ENCODE peak calls at places on chromosome 9, in five cellular contexts. One of them, this sample, is unnamed.

GRCh38 chr9:14690986-14691730 is 2.1 kb downstream of the ZDHHC21 start:
- ATAC-seq in GM23338: no peak
- ATAC-seq in K562: no peak
- ATAC-seq in GM12878: no peak
- ATAC-seq in HCT116: no peak
- ATAC-seq in this sample: no peak

GRCh38 chr9:4803670-4804530 is 11.2 kb downstream of the RCL1 start:
- ATAC-seq in GM23338: peak
- ATAC-seq in K562: no peak
- ATAC-seq in GM12878: no peak
- ATAC-seq in HCT116: no peak
- ATAC-seq in this sample: no peak

GRCh38 chr9:70049236-70049635 is 5.6 kb downstream of the MAMDC2 start:
- ATAC-seq in GM23338: no peak
- ATAC-seq in K562: no peak
- ATAC-seq in GM12878: no peak
- ATAC-seq in HCT116: no peak
- ATAC-seq in this sample: peak

GRCh38 chr9:27065288-27065687 is 43.7 kb upstream of the TEK start:
- ATAC-seq in GM23338: no peak
- ATAC-seq in K562: no peak
- ATAC-seq in GM12878: no peak
- ATAC-seq in HCT116: no peak
- ATAC-seq in this sample: no peak

GRCh38 chr9:14205463-14205862 is 108.5 kb downstream of the NFIB start:
- ATAC-seq in GM23338: no peak
- ATAC-seq in K562: no peak
- ATAC-seq in GM12878: no peak
- ATAC-seq in HCT116: no peak
- ATAC-seq in this sample: peak

GRCh38 chr9:89753472-89754055 is 148.8 kb downstream of the GADD45G start:
- ATAC-seq in GM23338: no peak
- ATAC-seq in K562: no peak
- ATAC-seq in GM12878: peak
- ATAC-seq in HCT116: no peak
- ATAC-seq in this sample: no peak

GRCh38 chr9:18580146-18580545 is 106.2 kb downstream of the ADAMTSL1 start:
- ATAC-seq in GM23338: no peak
- ATAC-seq in K562: no peak
- ATAC-seq in GM12878: no peak
- ATAC-seq in HCT116: no peak
- ATAC-seq in this sample: no peak

GRCh38 chr9:130662927-130663257 is 1.5 kb upstream of the PRDM12 start:
- ATAC-seq in GM23338: no peak
- ATAC-seq in K562: no peak
- ATAC-seq in GM12878: no peak
- ATAC-seq in HCT116: no peak
- ATAC-seq in this sample: no peak

GRCh38 chr9:27945386-27945785 is 372.1 kb upstream of the C9orf72 start:
- ATAC-seq in GM23338: no peak
- ATAC-seq in K562: no peak
- ATAC-seq in GM12878: no peak
- ATAC-seq in HCT116: no peak
- ATAC-seq in this sample: no peak

GRCh38 chr9:87683751-87684626 is 41.9 kb upstream of the CTSL start:
- ATAC-seq in GM23338: peak
- ATAC-seq in K562: peak
- ATAC-seq in GM12878: no peak
- ATAC-seq in HCT116: peak
- ATAC-seq in this sample: no peak

GRCh38 chr9:36748322-36748899 is 175.7 kb downstream of the MELK start:
- ATAC-seq in GM23338: peak
- ATAC-seq in K562: peak
- ATAC-seq in GM12878: peak
- ATAC-seq in HCT116: peak
- ATAC-seq in this sample: no peak

GRCh38 chr9:125747765-125748510 is 765 bp downstream of the PBX3 start:
- ATAC-seq in GM23338: peak
- ATAC-seq in K562: no peak
- ATAC-seq in GM12878: peak
- ATAC-seq in HCT116: no peak
- ATAC-seq in this sample: no peak

GRCh38 chr9:97845130-97845529 is 7.9 kb upstream of the FOXE1 start:
- ATAC-seq in GM23338: no peak
- ATAC-seq in K562: no peak
- ATAC-seq in GM12878: no peak
- ATAC-seq in HCT116: no peak
- ATAC-seq in this sample: no peak
- TF ChIP-seq POLR2AphosphoS5 in GM23338: no peak
- TF ChIP-seq POLR2AphosphoS5 in K562: no peak
- TF ChIP-seq POLR2AphosphoS5 in GM12878: no peak
- TF ChIP-seq POLR2AphosphoS5 in HCT116: no peak
- TF ChIP-seq POLR2AphosphoS5 in this sample: no peak

GRCh38 chr9:113501821-113502220 is 38.3 kb downstream of the RGS3 start:
- ATAC-seq in GM23338: no peak
- ATAC-seq in K562: no peak
- ATAC-seq in GM12878: no peak
- ATAC-seq in HCT116: no peak
- ATAC-seq in this sample: no peak

GRCh38 chr9:113499876-113500497 is 36.5 kb downstream of the RGS3 start:
- ATAC-seq in GM23338: no peak
- ATAC-seq in K562: no peak
- ATAC-seq in GM12878: no peak
- ATAC-seq in HCT116: no peak
- ATAC-seq in this sample: no peak

GRCh38 chr9:113499153-113499875 is 35.8 kb downstream of the RGS3 start:
- ATAC-seq in GM23338: no peak
- ATAC-seq in K562: peak
- ATAC-seq in GM12878: no peak
- ATAC-seq in HCT116: no peak
- ATAC-seq in this sample: no peak

GRCh38 chr9:113502427-113503008 is 39.0 kb downstream of the RGS3 start:
- ATAC-seq in GM23338: no peak
- ATAC-seq in K562: no peak
- ATAC-seq in GM12878: peak
- ATAC-seq in HCT116: no peak
- ATAC-seq in this sample: no peak

GRCh38 chr9:113501129-113501686 is 37.7 kb downstream of the RGS3 start:
- ATAC-seq in GM23338: peak
- ATAC-seq in K562: no peak
- ATAC-seq in GM12878: no peak
- ATAC-seq in HCT116: no peak
- ATAC-seq in this sample: peak
- TF ChIP-seq POLR2AphosphoS5 in GM23338: no peak
- TF ChIP-seq POLR2AphosphoS5 in K562: no peak
- TF ChIP-seq POLR2AphosphoS5 in GM12878: no peak
- TF ChIP-seq POLR2AphosphoS5 in HCT116: no peak
- TF ChIP-seq POLR2AphosphoS5 in this sample: peak

DNA sequence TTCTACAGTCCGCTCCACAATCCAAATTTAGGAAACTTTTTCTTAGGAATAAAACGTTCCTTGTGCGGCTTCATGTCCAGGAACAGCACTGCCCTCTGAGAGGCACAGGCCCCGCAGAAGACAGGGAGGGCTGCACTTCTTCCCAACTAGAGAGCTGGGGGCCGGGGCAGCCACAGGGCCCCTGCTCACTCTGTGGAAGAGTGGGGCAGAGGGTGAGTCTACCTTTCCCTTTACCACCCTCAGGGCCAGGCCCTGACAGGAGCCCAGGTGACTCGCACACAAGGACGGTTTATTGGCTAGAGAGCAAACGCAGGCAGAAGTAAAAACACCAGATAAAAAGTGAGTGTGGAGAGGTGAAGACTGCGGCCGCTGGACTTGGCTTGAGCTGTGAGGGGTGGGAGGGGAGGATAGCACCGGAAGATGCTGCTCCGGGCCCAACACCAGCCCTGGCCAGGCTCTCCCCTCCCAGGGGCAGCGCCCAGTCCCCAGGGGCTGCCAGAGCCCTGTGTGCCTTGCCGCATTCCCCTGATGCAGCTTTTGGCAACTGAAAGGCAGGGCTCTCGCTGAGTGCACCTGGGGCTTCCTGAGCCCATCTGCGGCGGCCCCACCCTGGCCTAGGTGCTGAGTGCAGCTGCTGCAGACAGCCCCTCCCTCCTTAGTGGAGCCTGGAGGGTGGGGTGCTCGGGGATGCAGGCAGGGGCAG is 20.2 kb downstream of the SH3GLB2 start:
- ATAC-seq in GM23338: no peak
- ATAC-seq in K562: no peak
- ATAC-seq in GM12878: no peak
- ATAC-seq in HCT116: no peak
- ATAC-seq in this sample: no peak
- TF ChIP-seq POLR2AphosphoS5 in GM23338: no peak
- TF ChIP-seq POLR2AphosphoS5 in K562: no peak
- TF ChIP-seq POLR2AphosphoS5 in GM12878: no peak
- TF ChIP-seq POLR2AphosphoS5 in HCT116: no peak
- TF ChIP-seq POLR2AphosphoS5 in this sample: no peak

DNA sequence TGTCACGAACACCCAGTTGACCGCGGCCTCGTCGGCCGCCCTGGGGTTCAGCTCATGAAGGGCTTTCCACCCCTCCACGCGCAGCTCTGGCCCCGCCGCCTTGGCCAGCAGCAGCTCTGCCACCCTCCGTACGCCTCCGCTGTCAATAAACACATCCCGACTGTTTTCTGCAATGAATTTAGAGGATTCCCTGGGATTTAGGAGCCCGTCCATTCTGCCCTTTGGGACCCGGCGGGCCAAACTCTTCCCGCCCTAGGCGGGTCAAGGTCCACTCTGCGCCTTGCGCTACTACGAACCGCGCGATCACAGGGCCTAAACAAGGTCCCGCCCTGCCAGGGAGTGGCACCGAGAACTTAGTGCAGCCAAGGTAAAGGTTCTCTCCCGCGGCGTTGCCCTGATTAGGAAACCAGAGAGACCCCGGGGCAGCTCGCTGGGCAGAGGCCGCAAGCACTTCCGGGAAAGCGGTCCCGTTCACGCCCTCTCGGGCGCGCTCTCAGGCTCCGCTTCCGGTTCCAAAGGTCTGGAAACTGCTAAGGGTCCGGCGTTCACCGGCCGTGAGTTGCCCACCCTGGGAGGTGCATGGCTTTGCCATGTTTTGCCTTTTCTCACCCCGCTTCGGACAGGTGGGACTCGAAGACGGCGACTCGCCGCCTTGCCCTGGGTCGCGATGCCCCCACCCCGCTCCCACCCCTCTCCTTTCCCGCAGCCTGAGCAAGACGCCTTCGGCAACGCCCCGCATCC is 23.6 kb downstream of the HNRNPK start:
- ATAC-seq in GM23338: peak
- ATAC-seq in K562: peak
- ATAC-seq in GM12878: peak
- ATAC-seq in HCT116: no peak
- ATAC-seq in this sample: peak
- TF ChIP-seq POLR2AphosphoS5 in GM23338: peak
- TF ChIP-seq POLR2AphosphoS5 in K562: peak
- TF ChIP-seq POLR2AphosphoS5 in GM12878: peak
- TF ChIP-seq POLR2AphosphoS5 in HCT116: no peak
- TF ChIP-seq POLR2AphosphoS5 in this sample: peak

DNA sequence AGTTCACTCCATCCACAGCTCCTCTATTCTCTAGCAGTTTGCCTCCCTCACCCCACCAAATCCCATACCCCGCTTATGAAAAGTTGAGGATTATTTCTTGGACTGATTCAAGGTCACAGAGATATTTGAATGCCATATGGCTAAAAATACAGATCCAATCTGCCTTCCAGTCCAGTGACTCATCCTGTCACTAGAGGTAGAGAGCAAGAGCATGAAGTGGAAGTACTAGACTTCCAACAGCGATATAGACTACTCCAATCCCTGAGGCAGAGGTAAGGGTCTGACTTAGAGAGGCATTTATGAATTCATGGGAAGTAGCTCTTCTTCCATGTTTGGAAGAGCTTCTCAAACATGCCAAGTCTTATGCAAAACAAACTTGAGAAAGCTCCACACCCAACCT is 72.4 kb upstream of the CCL21 start:
- ATAC-seq in GM23338: no peak
- ATAC-seq in K562: no peak
- ATAC-seq in GM12878: no peak
- ATAC-seq in HCT116: no peak
- ATAC-seq in this sample: no peak
- TF ChIP-seq POLR2AphosphoS5 in GM23338: no peak
- TF ChIP-seq POLR2AphosphoS5 in K562: no peak
- TF ChIP-seq POLR2AphosphoS5 in GM12878: no peak
- TF ChIP-seq POLR2AphosphoS5 in HCT116: no peak
- TF ChIP-seq POLR2AphosphoS5 in this sample: no peak

GRCh38 chr9:134064711-134065110 is 3.1 kb downstream of the BRD3 start:
- ATAC-seq in GM23338: no peak
- ATAC-seq in K562: no peak
- ATAC-seq in GM12878: no peak
- ATAC-seq in HCT116: no peak
- ATAC-seq in this sample: no peak

GRCh38 chr9:134063876-134064450 is 3.9 kb downstream of the BRD3 start:
- ATAC-seq in GM23338: no peak
- ATAC-seq in K562: no peak
- ATAC-seq in GM12878: no peak
- ATAC-seq in HCT116: no peak
- ATAC-seq in this sample: no peak

GRCh38 chr9:134066923-134067851 is 639 bp downstream of the BRD3 start:
- ATAC-seq in GM23338: no peak
- ATAC-seq in K562: peak
- ATAC-seq in GM12878: no peak
- ATAC-seq in HCT116: no peak
- ATAC-seq in this sample: peak

GRCh38 chr9:134066546-134066922 is 1.3 kb downstream of the BRD3 start:
- ATAC-seq in GM23338: peak
- ATAC-seq in K562: peak
- ATAC-seq in GM12878: peak
- ATAC-seq in HCT116: no peak
- ATAC-seq in this sample: no peak

DNA sequence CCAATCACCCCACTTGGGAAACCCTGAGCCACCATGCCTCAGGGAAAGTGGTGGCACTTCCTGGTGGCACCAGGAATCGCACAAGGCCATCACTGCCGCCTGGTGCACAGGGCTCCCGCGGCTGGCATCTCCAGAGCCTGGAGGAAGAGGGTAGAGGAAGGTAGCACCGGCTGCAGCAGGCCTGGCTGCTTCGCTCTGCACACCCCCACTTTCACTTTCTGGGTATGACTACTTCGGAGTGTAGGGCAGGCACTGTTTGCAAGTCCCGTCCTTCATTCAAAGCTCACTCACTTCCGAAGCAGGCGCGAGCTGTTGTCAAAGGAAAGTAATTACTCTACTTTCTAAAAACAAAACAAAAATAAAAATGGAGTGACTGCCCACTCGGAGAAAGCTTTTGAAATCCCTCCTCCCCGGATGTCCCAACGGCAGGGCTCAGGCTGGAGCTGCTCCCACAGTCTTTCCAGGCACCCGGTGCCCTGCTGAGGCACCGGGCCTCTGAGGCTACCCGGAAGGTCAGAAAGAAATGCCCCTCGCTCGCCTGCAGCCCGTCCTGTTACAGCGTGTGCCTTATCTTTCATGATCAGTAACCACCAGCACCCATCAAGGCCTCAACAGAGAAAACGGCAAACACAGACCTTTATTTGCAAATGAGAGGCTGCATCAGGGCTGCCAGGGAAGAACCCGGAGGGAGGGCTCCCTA is 2.0 kb downstream of the BRD3 start:
- ATAC-seq in GM23338: peak
- ATAC-seq in K562: peak
- ATAC-seq in GM12878: peak
- ATAC-seq in HCT116: no peak
- ATAC-seq in this sample: no peak
- TF ChIP-seq POLR2AphosphoS5 in GM23338: no peak
- TF ChIP-seq POLR2AphosphoS5 in K562: no peak
- TF ChIP-seq POLR2AphosphoS5 in GM12878: peak
- TF ChIP-seq POLR2AphosphoS5 in HCT116: no peak
- TF ChIP-seq POLR2AphosphoS5 in this sample: no peak

This sample was measured in gastroesophageal sphincter.